ENCODE peak calls at places on chromosomes 6 and 20, in five cellular contexts. K, P, M, O and T are unnamed samples.

GRCh38 chr6:121435444-121436069 is at the start of gene GJA1:
- DNase-seq in P (no peak), O (no peak), M (peak), K (no peak), T (no peak)

GRCh38 chr20:1934578-1935573 is 39.7 kb downstream of the SIRPA start:
- DNase-seq in P (no peak), K (no peak), M (no peak), O (no peak), T (no peak)

GRCh38 chr6:116012966-116013365 is 47.7 kb downstream of the FRK start:
- DNase-seq in K (no peak), O (no peak), M (no peak), P (no peak), T (no peak)

GRCh38 chr20:36497856-36498255 is 43.5 kb upstream of the MYL9 start:
- DNase-seq in K (no peak), O (peak), M (no peak), P (no peak), T (no peak)

GRCh38 chr6:140774080-140774505 is 1358.6 kb upstream of the GJE1 start:
- DNase-seq in P (peak), K (no peak), O (no peak), M (no peak), T (no peak)

GRCh38 chr6:21462519-21462852 is 131.1 kb upstream of the SOX4 start:
- DNase-seq in K (no peak), O (no peak), P (no peak), M (peak), T (no peak)

GRCh38 chr6:157054531-157054979 is 268.8 kb downstream of the TMEM242 start:
- DNase-seq in K (no peak), P (no peak), O (no peak), M (no peak), T (no peak)

GRCh38 chr6:33995873-33996475 is 149.9 kb downstream of the GRM4 start:
- DNase-seq in P (no peak), K (no peak), M (no peak), O (no peak), T (no peak)

GRCh38 chr6:135251964-135252429 is 70.9 kb downstream of the MYB start:
- DNase-seq in O (no peak), M (no peak), P (no peak), K (no peak), T (no peak)

GRCh38 chr6:167787896-167788530 is 38.7 kb upstream of the AFDN start:
- DNase-seq in M (no peak), P (no peak), O (no peak), K (peak), T (no peak)

GRCh38 chr20:59403261-59403961 is 103.0 kb downstream of the EDN3 start:
- DNase-seq in M (peak), P (no peak), K (peak), O (peak), T (peak)

GRCh38 chr6:8194499-8194898 is 92.2 kb upstream of the EEF1E1 start:
- DNase-seq in P (no peak), M (no peak), O (no peak), K (no peak), T (no peak)

GRCh38 chr6:13762648-13763441 is 51.2 kb upstream of the RANBP9 start:
- DNase-seq in K (no peak), M (peak), P (no peak), O (no peak), T (no peak)

GRCh38 chr6:163645560-163645959 is 231.0 kb downstream of the QKI start:
- DNase-seq in P (no peak), O (no peak), K (no peak), M (no peak), T (no peak)

GRCh38 chr6:108166664-108167448 is 1.0 kb downstream of the NR2E1 start:
- DNase-seq in K (no peak), O (no peak), M (no peak), P (no peak), T (no peak)

GRCh38 chr20:20864346-20865096 is 152.1 kb upstream of the RALGAPA2 start:
- DNase-seq in K (peak), M (no peak), O (no peak), P (no peak), T (no peak)

GRCh38 chr6:15543262-15543917 is 119.4 kb downstream of the DTNBP1 start:
- DNase-seq in K (no peak), P (no peak), O (no peak), M (no peak), T (no peak)

GRCh38 chr6:66153247-66153646 is 446.2 kb upstream of the EYS start:
- DNase-seq in P (no peak), M (no peak), K (no peak), O (no peak), T (no peak)

GRCh38 chr20:23537030-23537429 is 31.3 kb downstream of the CST9L start:
- DNase-seq in M (no peak), P (no peak), K (no peak), O (no peak), T (no peak)

GRCh38 chr6:134741193-134741521 is 208.7 kb downstream of the ALDH8A1 start:
- DNase-seq in M (no peak), O (no peak), P (no peak), K (no peak), T (no peak)

DNA sequence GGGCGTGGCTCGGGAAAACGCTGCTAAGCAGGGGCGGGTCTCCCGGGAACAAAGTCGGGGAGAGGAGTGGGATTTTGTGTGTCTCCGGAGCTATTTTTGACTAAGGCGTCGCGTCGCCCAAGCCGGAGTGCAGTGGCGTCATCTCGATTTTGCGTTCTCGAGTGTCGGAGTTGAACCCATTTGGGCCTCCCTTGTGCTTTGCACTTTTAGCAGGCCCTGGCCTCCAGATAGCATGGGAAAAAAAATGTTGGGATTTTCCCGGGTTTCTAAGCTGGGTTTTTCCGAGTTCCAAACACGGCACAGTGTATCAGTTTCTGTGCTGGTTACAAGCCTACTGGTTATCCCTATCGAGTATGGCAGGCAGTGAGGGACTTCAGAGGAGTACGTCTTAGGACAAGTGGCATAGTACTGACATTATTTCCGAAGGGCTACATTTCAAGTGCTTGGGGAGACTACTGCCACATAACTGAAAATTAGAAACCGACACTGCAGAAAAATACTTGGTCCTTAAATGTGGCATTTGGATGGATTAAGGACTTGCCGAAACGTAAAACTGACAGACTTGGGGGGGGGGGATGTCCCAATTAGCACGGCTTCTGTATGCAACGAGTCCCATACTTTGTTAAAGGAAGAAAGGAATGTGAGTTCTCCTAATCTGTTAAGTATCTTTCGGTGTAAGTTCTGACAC is 70.1 kb downstream of the HFE start:
- DNase-seq in P (no peak), K (peak), M (no peak), O (peak), T (no peak)
- TF ChIP-seq POLR2A in P (peak), K (peak), M (peak), O (no peak), T (peak)

DNA sequence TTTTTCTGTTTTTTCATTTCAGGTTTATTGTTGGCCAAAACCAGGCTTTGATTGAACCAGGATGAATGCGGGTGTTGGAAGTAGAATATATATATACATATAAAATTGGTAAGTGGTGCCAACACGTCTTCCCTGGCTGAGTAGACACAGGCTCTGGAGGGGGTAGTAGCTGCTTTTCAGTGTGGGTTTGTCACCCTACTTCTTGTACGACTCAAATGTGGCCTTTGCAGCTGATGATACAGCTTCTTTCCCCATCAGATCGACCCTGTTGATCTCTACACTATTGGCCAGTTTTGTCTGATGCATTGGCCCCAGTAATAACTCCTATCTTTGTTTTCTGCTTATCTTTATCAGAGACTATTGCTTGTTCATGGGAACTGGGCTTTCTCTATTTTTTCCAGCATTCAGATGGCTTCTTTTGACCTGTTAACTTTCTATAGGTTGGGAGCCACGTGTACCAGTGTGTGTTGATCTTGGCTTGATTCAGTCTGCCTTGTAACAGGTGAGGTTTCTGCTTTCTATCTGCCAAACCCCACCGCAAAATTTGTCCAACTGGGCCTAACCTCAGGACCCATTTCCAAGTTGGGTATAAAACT is 2.7 kb upstream of the ZNFX1 start:
- DNase-seq in O (no peak), M (no peak), K (no peak), P (no peak), T (no peak)
- TF ChIP-seq POLR2AphosphoS5 in O (no peak), M (no peak), K (no peak), P (no peak), T (peak)

DNA sequence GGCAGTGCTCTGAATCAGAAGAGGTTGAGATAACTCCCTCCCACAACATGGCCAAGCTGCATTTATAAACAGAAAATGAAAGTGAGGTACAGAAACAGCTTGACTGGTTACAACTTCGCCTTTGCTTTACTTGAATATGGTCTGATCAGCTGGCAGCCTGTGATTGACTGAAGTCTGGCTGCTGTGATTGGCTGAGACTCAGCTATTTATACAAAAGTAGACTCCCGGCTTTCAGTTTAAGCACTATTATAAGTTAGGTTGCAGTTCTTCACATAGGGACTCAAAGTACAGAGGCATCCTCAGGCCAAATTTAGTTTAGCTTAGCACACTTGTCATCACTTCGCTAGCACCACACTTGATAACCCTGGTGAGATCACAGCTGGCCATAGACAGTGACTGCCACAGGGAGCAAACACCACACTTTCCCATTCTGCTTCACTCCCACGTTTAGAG is 362.6 kb downstream of the EPM2A start:
- DNase-seq in M (no peak), P (no peak), K (no peak), O (peak), T (no peak)
- TF ChIP-seq POLR2A in M (no peak), P (no peak), K (no peak), O (no peak), T (peak)

GRCh38 chr6:18243302-18243893 is 20.9 kb downstream of the DEK start:
- DNase-seq in M (no peak), P (no peak), O (no peak), K (no peak), T (no peak)

GRCh38 chr6:18244251-18244650 is 20.1 kb downstream of the DEK start:
- DNase-seq in P (no peak), O (no peak), M (no peak), K (no peak), T (no peak)

GRCh38 chr6:18240230-18240629 is 24.1 kb downstream of the DEK start:
- DNase-seq in M (no peak), O (no peak), P (no peak), K (no peak), T (no peak)

GRCh38 chr6:18241208-18241836 is 23.0 kb downstream of the DEK start:
- DNase-seq in M (no peak), K (no peak), O (no peak), P (peak), T (no peak)

GRCh38 chr6:18242062-18242851 is 22.1 kb downstream of the DEK start:
- DNase-seq in K (peak), M (no peak), P (peak), O (no peak), T (no peak)
- TF ChIP-seq POLR2AphosphoS5 in K (no peak), M (no peak), P (no peak), O (no peak), T (peak)

GRCh38 chr20:63895886-63896135 is 885 bp downstream of the DNAJC5 start:
- DNase-seq in M (no peak), O (no peak), K (no peak), P (no peak), T (no peak)

GRCh38 chr20:63897978-63898561 is 3.1 kb downstream of the DNAJC5 start:
- DNase-seq in P (no peak), K (no peak), O (no peak), M (no peak), T (no peak)

GRCh38 chr20:63895202-63895885 is 418 bp downstream of the DNAJC5 start:
- DNase-seq in P (no peak), M (no peak), O (no peak), K (no peak), T (no peak)

GRCh38 chr20:63894358-63895201 is at the start of gene DNAJC5:
- DNase-seq in P (peak), M (peak), K (peak), O (peak), T (peak)

GRCh38 chr20:63896136-63896890 is 1.4 kb downstream of the DNAJC5 start:
- DNase-seq in M (no peak), O (peak), K (peak), P (no peak), T (peak)
- TF ChIP-seq POLR2A in M (no peak), O (no peak), K (no peak), P (no peak), T (peak)

DNA sequence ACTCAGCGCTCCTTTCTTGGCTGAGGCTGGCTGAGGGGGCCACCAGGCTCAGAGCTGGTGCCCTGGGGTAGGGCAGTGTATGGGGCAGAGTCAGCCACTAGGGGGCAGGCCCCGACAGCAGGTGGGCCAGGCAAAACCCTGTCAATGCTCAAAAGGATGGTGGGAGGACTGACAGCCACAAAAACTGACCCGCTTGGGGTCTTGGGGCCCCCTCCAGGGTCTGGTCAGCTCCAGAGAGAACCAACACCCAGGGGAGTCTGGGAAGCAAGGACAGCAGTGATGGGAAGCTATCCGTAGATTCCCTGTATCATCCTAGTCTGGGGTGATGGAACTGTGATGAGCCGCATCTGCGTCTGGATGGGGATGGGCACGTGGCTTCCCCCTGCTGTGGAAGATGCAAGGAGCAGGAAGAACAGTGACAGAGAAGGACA is 306.9 kb downstream of the DHX35 start:
- DNase-seq in P (peak), O (peak), M (peak), K (peak), T (peak)
- TF ChIP-seq POLR2AphosphoS5 in P (no peak), O (no peak), M (no peak), K (no peak), T (no peak)

GRCh38 chr20:56388882-56389281 is 3.1 kb downstream of the AURKA start:
- DNase-seq in O (no peak), P (no peak), M (no peak), K (no peak), T (no peak)

GRCh38 chr20:56392282-56393132 is at the start of gene CSTF1:
- DNase-seq in P (peak), M (peak), O (peak), K (peak), T (peak)

GRCh38 chr20:56391596-56392281 is at the start of gene AURKA:
- DNase-seq in O (no peak), M (no peak), P (no peak), K (no peak), T (no peak)

GRCh38 chr20:56391037-56391436 is 978 bp downstream of the AURKA start:
- DNase-seq in K (no peak), P (no peak), M (no peak), O (no peak), T (no peak)

GRCh38 chr20:56389807-56390206 is 2.2 kb downstream of the AURKA start:
- DNase-seq in O (no peak), P (no peak), M (no peak), K (no peak), T (no peak)
- TF ChIP-seq POLR2A in O (no peak), P (no peak), M (no peak), K (peak), T (no peak)